ENCODE peak calls at places on chromosome 22, in ten cellular contexts. K, U, R, X, V, Q, M, S, N and E are unnamed samples.

GRCh38 chr22:23110922-23111527 is 30.8 kb downstream of the RSPH14 start:
- DNase-seq in V (no peak), X (peak; percentile 5), K (no peak), Q (peak; percentile 71), R (no peak), M (peak; percentile 24), S (no peak), U (no peak), N (no peak), E (no peak)

GRCh38 chr22:43745783-43746356 is 66.2 kb downstream of the EFCAB6 start:
- DNase-seq in X (no peak), M (no peak), N (no peak), R (no peak), Q (no peak), U (no peak), K (no peak), S (no peak), V (no peak), E (no peak)

GRCh38 chr22:49340406-49340805 is 487.3 kb downstream of the BRD1 start:
- DNase-seq in R (no peak), K (no peak), S (no peak), N (no peak), X (no peak), Q (peak; percentile 11), M (no peak), V (no peak), U (no peak), E (no peak)

GRCh38 chr22:43894122-43894521 is 2.3 kb upstream of the PNPLA5 start:
- DNase-seq in K (peak; percentile 30), X (no peak), U (no peak), Q (no peak), S (no peak), V (no peak), N (no peak), R (no peak), M (no peak), E (no peak)

GRCh38 chr22:17968126-17968525 is 56.2 kb downstream of the MICAL3 start:
- DNase-seq in R (no peak), N (no peak), X (no peak), S (no peak), K (no peak), Q (no peak), V (no peak), U (no peak), M (no peak), E (peak; percentile 3)

GRCh38 chr22:49533886-49534285 is 293.8 kb downstream of the BRD1 start:
- DNase-seq in K (peak; percentile 28), N (no peak), S (no peak), Q (no peak), R (peak; percentile 65), X (no peak), M (no peak), V (no peak), U (no peak), E (no peak)

GRCh38 chr22:21568207-21569075 is 927 bp downstream of the UBE2L3 start:
- DNase-seq in S (peak; percentile 65), N (peak; percentile 19), U (no peak), X (peak; percentile 32), M (peak; percentile 80), R (peak; percentile 77), Q (no peak), V (peak; percentile 17), K (no peak), E (peak; percentile 57)

GRCh38 chr22:20068640-20069039 is 11.4 kb upstream of the DGCR8 start:
- DNase-seq in S (no peak), U (no peak), X (no peak), Q (no peak), M (no peak), K (no peak), R (no peak), V (no peak), N (no peak), E (no peak)

GRCh38 chr22:22810471-22810870 is 77.1 kb upstream of the IGLL5 start:
- DNase-seq in K (no peak), N (no peak), M (no peak), X (no peak), Q (peak; percentile 37), U (no peak), V (no peak), R (no peak), S (no peak), E (no peak)

GRCh38 chr22:47806894-47807293 is 1044.4 kb downstream of the TBC1D22A start:
- DNase-seq in S (no peak), N (no peak), Q (peak; percentile 14), R (no peak), X (no peak), K (no peak), V (no peak), M (no peak), U (no peak), E (no peak)

GRCh38 chr22:36162127-36163034 is 1.8 kb upstream of the APOL3 start:
- DNase-seq in M (no peak), V (no peak), R (no peak), S (peak; percentile 48), Q (no peak), K (no peak), U (no peak), N (no peak), X (peak; percentile 22), E (no peak)
- H3K4me1 ChIP-seq in M (peaks cover 23% of the 10 kb centered on the region), V (peaks cover 8% of the 10 kb centered on the region), R (peaks cover 85% of the 10 kb centered on the region), S (peaks cover 60% of the 10 kb centered on the region), Q (peaks cover 5% of the 10 kb centered on the region), K (peaks cover 34% of the 10 kb centered on the region), U (peaks cover under 1% of the 10 kb centered on the region), N (peaks cover 48% of the 10 kb centered on the region), X (peaks cover 4% of the 10 kb centered on the region), E (peaks cover 10% of the 10 kb centered on the region)

DNA sequence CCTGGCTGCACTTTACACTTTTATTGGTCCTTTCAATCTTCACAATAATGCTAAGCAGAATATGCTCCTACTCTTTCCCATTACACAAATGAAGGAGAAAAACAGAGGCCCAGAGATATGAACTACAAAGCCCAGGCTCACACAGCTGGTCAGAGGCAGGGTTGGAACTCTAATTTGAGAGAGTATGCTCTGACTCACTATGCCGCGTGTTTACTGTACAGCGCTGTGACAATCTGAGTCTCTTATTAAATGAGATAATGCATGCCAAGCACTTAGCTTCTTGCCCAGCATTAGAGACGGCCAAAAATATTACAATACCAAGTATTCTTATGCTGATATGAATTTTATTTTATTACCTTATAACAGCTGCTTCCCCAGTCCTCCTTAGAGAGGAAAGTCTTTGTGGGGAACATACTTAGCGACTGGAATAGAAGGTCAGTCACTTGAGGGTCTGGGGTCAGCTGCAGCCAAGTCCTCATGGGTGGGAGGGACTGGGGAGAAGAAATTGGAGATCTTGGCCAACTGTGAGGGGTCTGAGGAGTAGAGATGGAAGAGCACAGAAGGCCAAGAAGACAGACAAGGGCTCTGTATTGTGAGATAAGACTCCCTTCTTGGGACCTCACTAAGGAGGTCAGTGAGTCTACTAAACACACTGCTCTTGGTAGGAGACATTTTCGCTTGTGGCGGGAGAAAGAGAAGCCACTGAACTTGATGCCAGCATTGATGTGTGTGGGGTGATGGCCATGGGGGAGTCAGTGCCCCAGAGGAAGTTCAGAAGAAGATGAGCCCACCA is 150.8 kb upstream of the TIMP3 start:
- DNase-seq in M (no peak), U (no peak), R (no peak), K (no peak), V (no peak), S (no peak), Q (no peak), N (no peak), X (peak; percentile 57), E (no peak)
- H3K27ac ChIP-seq in M (no peak overlapping the region), U (no peak overlapping the region), R (no peak overlapping the region), K (peak overlapping the region; percentile 45), V (no peak overlapping the region), S (no peak overlapping the region), Q (no peak overlapping the region), N (peak overlapping the region; percentile 48), X (peak overlapping the region; percentile 10), E (no peak overlapping the region)

GRCh38 chr22:36858156-36858555 is 2.6 kb upstream of the NCF4 start:
- DNase-seq in X (no peak), V (no peak), S (no peak), R (no peak), K (no peak), N (no peak), U (no peak), Q (no peak), M (no peak), E (no peak)
- H3K4me1 ChIP-seq in X (no peaks in the 10 kb centered on the region), V (no peaks in the 10 kb centered on the region), S (peaks cover 75% of the 10 kb centered on the region), R (peaks cover 69% of the 10 kb centered on the region), K (no peaks in the 10 kb centered on the region), N (peaks cover 8% of the 10 kb centered on the region), U (no peaks in the 10 kb centered on the region), Q (peaks cover 5% of the 10 kb centered on the region), M (peaks cover 2% of the 10 kb centered on the region), E (peaks cover 2% of the 10 kb centered on the region)

GRCh38 chr22:29375436-29376076 is 12.8 kb downstream of the AP1B1 start:
- DNase-seq in Q (peak; percentile 69), N (no peak), S (no peak), K (no peak), R (no peak), V (no peak), U (no peak), M (peak; percentile 51), X (no peak), E (no peak)
- H3K27ac ChIP-seq in Q (peak overlapping the region; percentile 3), N (no peak overlapping the region), S (peak overlapping the region; percentile 55), K (no peak overlapping the region), R (no peak overlapping the region), V (peak overlapping the region; percentile 23), U (no peak overlapping the region), M (no peak overlapping the region), X (no peak overlapping the region), E (no peak overlapping the region)

GRCh38 chr22:24119476-24119875 is 61.8 kb upstream of the SUSD2 start:
- DNase-seq in S (no peak), Q (no peak), U (no peak), R (peak; percentile 42), N (no peak), K (no peak), V (no peak), X (no peak), M (no peak), E (no peak)

GRCh38 chr22:24118689-24119384 is 62.5 kb upstream of the SUSD2 start:
- DNase-seq in K (no peak), Q (no peak), N (peak; percentile 79), V (no peak), U (no peak), X (no peak), S (no peak), R (peak; percentile 54), M (no peak), E (peak; percentile 93)

GRCh38 chr22:24117942-24118341 is 63.3 kb upstream of the SUSD2 start:
- DNase-seq in N (no peak), M (peak; percentile 57), Q (no peak), K (no peak), V (no peak), S (no peak), U (no peak), R (peak; percentile 36), X (no peak), E (no peak)

GRCh38 chr22:24121938-24122337 is 59.3 kb upstream of the SUSD2 start:
- DNase-seq in Q (no peak), V (no peak), R (no peak), M (no peak), U (no peak), S (no peak), N (no peak), X (no peak), K (no peak), E (no peak)

GRCh38 chr22:24120029-24120428 is 61.3 kb upstream of the SUSD2 start:
- DNase-seq in Q (no peak), R (peak; percentile 24), N (peak; percentile 60), U (no peak), V (no peak), M (no peak), X (no peak), K (no peak), S (no peak), E (peak; percentile 85)
- H3K4me1 ChIP-seq in Q (no peaks in the 10 kb centered on the region), R (no peaks in the 10 kb centered on the region), N (peaks cover 32% of the 10 kb centered on the region), U (no peaks in the 10 kb centered on the region), V (no peaks in the 10 kb centered on the region), M (no peaks in the 10 kb centered on the region), X (no peaks in the 10 kb centered on the region), K (no peaks in the 10 kb centered on the region), S (no peaks in the 10 kb centered on the region), E (peaks cover 14% of the 10 kb centered on the region)